ENCODE peak calls at places on chromosome 4, in five cellular contexts. One of them, this sample, is unnamed.

GRCh38 chr4:156734965-156735895 is 236.4 kb downstream of the PDGFC start:
- DNase-seq in CD4-positive, alpha-beta memory T cell: no peak
- DNase-seq in activated CD4-positive, alpha-beta T cell treated with anti-CD3 and anti-CD28 coated beads, Interleukin-2, amount 50 U/mL, for 48 hours: no peak
- DNase-seq in myocyte: no peak
- DNase-seq in fibroblast of mammary gland: peak
- DNase-seq in this sample: no peak

GRCh38 chr4:17494258-17494657 is 17.6 kb downstream of the QDPR start:
- DNase-seq in CD4-positive, alpha-beta memory T cell: no peak
- DNase-seq in myocyte: peak
- DNase-seq in fibroblast of mammary gland: peak
- DNase-seq in activated CD4-positive, alpha-beta T cell treated with anti-CD3 and anti-CD28 coated beads, Interleukin-2, amount 50 U/mL, for 48 hours: no peak
- DNase-seq in this sample: peak

GRCh38 chr4:119671205-119671604 is 42.6 kb upstream of the PDE5A start:
- DNase-seq in myocyte: no peak
- DNase-seq in CD4-positive, alpha-beta memory T cell: no peak
- DNase-seq in activated CD4-positive, alpha-beta T cell treated with anti-CD3 and anti-CD28 coated beads, Interleukin-2, amount 50 U/mL, for 48 hours: no peak
- DNase-seq in fibroblast of mammary gland: no peak
- DNase-seq in this sample: no peak

GRCh38 chr4:100819505-100819904 is 301.7 kb upstream of the EMCN start:
- DNase-seq in fibroblast of mammary gland: no peak
- DNase-seq in CD4-positive, alpha-beta memory T cell: no peak
- DNase-seq in activated CD4-positive, alpha-beta T cell treated with anti-CD3 and anti-CD28 coated beads, Interleukin-2, amount 50 U/mL, for 48 hours: no peak
- DNase-seq in myocyte: no peak
- DNase-seq in this sample: no peak

GRCh38 chr4:7897811-7898210 is 41.9 kb downstream of the AFAP1 start:
- DNase-seq in CD4-positive, alpha-beta memory T cell: no peak
- DNase-seq in activated CD4-positive, alpha-beta T cell treated with anti-CD3 and anti-CD28 coated beads, Interleukin-2, amount 50 U/mL, for 48 hours: no peak
- DNase-seq in myocyte: no peak
- DNase-seq in fibroblast of mammary gland: peak
- DNase-seq in this sample: no peak

GRCh38 chr4:97106161-97106560 is 1037.1 kb downstream of the STPG2 start:
- DNase-seq in CD4-positive, alpha-beta memory T cell: no peak
- DNase-seq in fibroblast of mammary gland: no peak
- DNase-seq in activated CD4-positive, alpha-beta T cell treated with anti-CD3 and anti-CD28 coated beads, Interleukin-2, amount 50 U/mL, for 48 hours: no peak
- DNase-seq in myocyte: no peak
- DNase-seq in this sample: no peak

GRCh38 chr4:116664198-116664597 is 421.2 kb downstream of the TRAM1L1 start:
- DNase-seq in myocyte: no peak
- DNase-seq in activated CD4-positive, alpha-beta T cell treated with anti-CD3 and anti-CD28 coated beads, Interleukin-2, amount 50 U/mL, for 48 hours: no peak
- DNase-seq in fibroblast of mammary gland: no peak
- DNase-seq in CD4-positive, alpha-beta memory T cell: no peak
- DNase-seq in this sample: no peak

GRCh38 chr4:23241408-23241807 is 548.7 kb downstream of the GBA3 start:
- DNase-seq in activated CD4-positive, alpha-beta T cell treated with anti-CD3 and anti-CD28 coated beads, Interleukin-2, amount 50 U/mL, for 48 hours: no peak
- DNase-seq in myocyte: no peak
- DNase-seq in CD4-positive, alpha-beta memory T cell: no peak
- DNase-seq in fibroblast of mammary gland: no peak
- DNase-seq in this sample: no peak

GRCh38 chr4:148022975-148023374 is 291.1 kb downstream of the ARHGAP10 start:
- DNase-seq in fibroblast of mammary gland: no peak
- DNase-seq in activated CD4-positive, alpha-beta T cell treated with anti-CD3 and anti-CD28 coated beads, Interleukin-2, amount 50 U/mL, for 48 hours: no peak
- DNase-seq in myocyte: no peak
- DNase-seq in CD4-positive, alpha-beta memory T cell: no peak
- DNase-seq in this sample: no peak

GRCh38 chr4:69054578-69055200 is 41.6 kb upstream of the UGT2B7 start:
- DNase-seq in activated CD4-positive, alpha-beta T cell treated with anti-CD3 and anti-CD28 coated beads, Interleukin-2, amount 50 U/mL, for 48 hours: no peak
- DNase-seq in myocyte: peak
- DNase-seq in CD4-positive, alpha-beta memory T cell: no peak
- DNase-seq in fibroblast of mammary gland: peak
- DNase-seq in this sample: peak

GRCh38 chr4:54184581-54184980 is 44.5 kb upstream of the PDGFRA start:
- DNase-seq in fibroblast of mammary gland: no peak
- DNase-seq in activated CD4-positive, alpha-beta T cell treated with anti-CD3 and anti-CD28 coated beads, Interleukin-2, amount 50 U/mL, for 48 hours: no peak
- DNase-seq in myocyte: no peak
- DNase-seq in CD4-positive, alpha-beta memory T cell: no peak
- DNase-seq in this sample: no peak

GRCh38 chr4:84325625-84326024 is 173.5 kb downstream of the NKX6-1 start:
- DNase-seq in CD4-positive, alpha-beta memory T cell: no peak
- DNase-seq in myocyte: no peak
- DNase-seq in fibroblast of mammary gland: no peak
- DNase-seq in activated CD4-positive, alpha-beta T cell treated with anti-CD3 and anti-CD28 coated beads, Interleukin-2, amount 50 U/mL, for 48 hours: no peak
- DNase-seq in this sample: no peak

GRCh38 chr4:128347175-128347868 is 59.7 kb upstream of the PGRMC2 start:
- DNase-seq in fibroblast of mammary gland: peak
- DNase-seq in CD4-positive, alpha-beta memory T cell: no peak
- DNase-seq in myocyte: no peak
- DNase-seq in activated CD4-positive, alpha-beta T cell treated with anti-CD3 and anti-CD28 coated beads, Interleukin-2, amount 50 U/mL, for 48 hours: no peak
- DNase-seq in this sample: no peak

GRCh38 chr4:2259036-2259540 is 2.8 kb downstream of the MXD4 start:
- DNase-seq in activated CD4-positive, alpha-beta T cell treated with anti-CD3 and anti-CD28 coated beads, Interleukin-2, amount 50 U/mL, for 48 hours: no peak
- DNase-seq in myocyte: no peak
- DNase-seq in fibroblast of mammary gland: no peak
- DNase-seq in CD4-positive, alpha-beta memory T cell: no peak
- DNase-seq in this sample: no peak

GRCh38 chr4:1922826-1923225 is 51.6 kb downstream of the NSD2 start:
- DNase-seq in CD4-positive, alpha-beta memory T cell: no peak
- DNase-seq in myocyte: no peak
- DNase-seq in fibroblast of mammary gland: no peak
- DNase-seq in activated CD4-positive, alpha-beta T cell treated with anti-CD3 and anti-CD28 coated beads, Interleukin-2, amount 50 U/mL, for 48 hours: no peak
- DNase-seq in this sample: no peak

GRCh38 chr4:101103381-101104142 is 243.8 kb downstream of the PPP3CA start:
- DNase-seq in fibroblast of mammary gland: no peak
- DNase-seq in CD4-positive, alpha-beta memory T cell: no peak
- DNase-seq in myocyte: no peak
- DNase-seq in activated CD4-positive, alpha-beta T cell treated with anti-CD3 and anti-CD28 coated beads, Interleukin-2, amount 50 U/mL, for 48 hours: no peak
- DNase-seq in this sample: peak

GRCh38 chr4:14879643-14880042 is 122.6 kb upstream of the CPEB2 start:
- DNase-seq in myocyte: peak
- DNase-seq in fibroblast of mammary gland: no peak
- DNase-seq in CD4-positive, alpha-beta memory T cell: no peak
- DNase-seq in activated CD4-positive, alpha-beta T cell treated with anti-CD3 and anti-CD28 coated beads, Interleukin-2, amount 50 U/mL, for 48 hours: no peak
- DNase-seq in this sample: no peak

GRCh38 chr4:87114245-87115062 is 106.0 kb downstream of the KLHL8 start:
- DNase-seq in activated CD4-positive, alpha-beta T cell treated with anti-CD3 and anti-CD28 coated beads, Interleukin-2, amount 50 U/mL, for 48 hours: no peak
- DNase-seq in fibroblast of mammary gland: no peak
- DNase-seq in myocyte: peak
- DNase-seq in CD4-positive, alpha-beta memory T cell: no peak
- DNase-seq in this sample: no peak

GRCh38 chr4:64248151-64248550 is 161.1 kb downstream of the TECRL start:
- DNase-seq in fibroblast of mammary gland: no peak
- DNase-seq in activated CD4-positive, alpha-beta T cell treated with anti-CD3 and anti-CD28 coated beads, Interleukin-2, amount 50 U/mL, for 48 hours: no peak
- DNase-seq in myocyte: no peak
- DNase-seq in CD4-positive, alpha-beta memory T cell: no peak
- DNase-seq in this sample: no peak

GRCh38 chr4:135244605-135245146 is 1043.1 kb upstream of the PABPC4L start:
- DNase-seq in CD4-positive, alpha-beta memory T cell: no peak
- DNase-seq in myocyte: no peak
- DNase-seq in fibroblast of mammary gland: no peak
- DNase-seq in activated CD4-positive, alpha-beta T cell treated with anti-CD3 and anti-CD28 coated beads, Interleukin-2, amount 50 U/mL, for 48 hours: no peak
- DNase-seq in this sample: no peak

GRCh38 chr4:31995943-31996901 is 1276.1 kb downstream of the PCDH7 start:
- DNase-seq in activated CD4-positive, alpha-beta T cell treated with anti-CD3 and anti-CD28 coated beads, Interleukin-2, amount 50 U/mL, for 48 hours: no peak
- DNase-seq in fibroblast of mammary gland: no peak
- DNase-seq in myocyte: no peak
- DNase-seq in CD4-positive, alpha-beta memory T cell: no peak
- DNase-seq in this sample: peak

GRCh38 chr4:39502034-39502658 is 25.1 kb downstream of the UGDH start:
- DNase-seq in activated CD4-positive, alpha-beta T cell treated with anti-CD3 and anti-CD28 coated beads, Interleukin-2, amount 50 U/mL, for 48 hours: no peak
- DNase-seq in myocyte: peak
- DNase-seq in CD4-positive, alpha-beta memory T cell: no peak
- DNase-seq in fibroblast of mammary gland: peak
- DNase-seq in this sample: no peak

GRCh38 chr4:189124149-189124758 is 816.4 kb upstream of the FRG1 start:
- DNase-seq in CD4-positive, alpha-beta memory T cell: no peak
- DNase-seq in activated CD4-positive, alpha-beta T cell treated with anti-CD3 and anti-CD28 coated beads, Interleukin-2, amount 50 U/mL, for 48 hours: no peak
- DNase-seq in myocyte: peak
- DNase-seq in fibroblast of mammary gland: peak
- DNase-seq in this sample: peak

GRCh38 chr4:168666531-168666930 is 169.7 kb downstream of the PALLD start:
- DNase-seq in fibroblast of mammary gland: peak
- DNase-seq in activated CD4-positive, alpha-beta T cell treated with anti-CD3 and anti-CD28 coated beads, Interleukin-2, amount 50 U/mL, for 48 hours: no peak
- DNase-seq in CD4-positive, alpha-beta memory T cell: no peak
- DNase-seq in myocyte: no peak
- DNase-seq in this sample: no peak

GRCh38 chr4:6225469-6225868 is 25.1 kb upstream of the JAKMIP1 start:
- DNase-seq in CD4-positive, alpha-beta memory T cell: peak
- DNase-seq in activated CD4-positive, alpha-beta T cell treated with anti-CD3 and anti-CD28 coated beads, Interleukin-2, amount 50 U/mL, for 48 hours: peak
- DNase-seq in fibroblast of mammary gland: peak
- DNase-seq in myocyte: peak
- DNase-seq in this sample: peak

GRCh38 chr4:135240796-135241195 is 1039.2 kb upstream of the PABPC4L start:
- DNase-seq in activated CD4-positive, alpha-beta T cell treated with anti-CD3 and anti-CD28 coated beads, Interleukin-2, amount 50 U/mL, for 48 hours: no peak
- DNase-seq in CD4-positive, alpha-beta memory T cell: no peak
- DNase-seq in fibroblast of mammary gland: peak
- DNase-seq in myocyte: peak
- DNase-seq in this sample: no peak

GRCh38 chr4:169243808-169244207 is 26.9 kb downstream of the SH3RF1 start:
- DNase-seq in activated CD4-positive, alpha-beta T cell treated with anti-CD3 and anti-CD28 coated beads, Interleukin-2, amount 50 U/mL, for 48 hours: no peak
- DNase-seq in CD4-positive, alpha-beta memory T cell: no peak
- DNase-seq in fibroblast of mammary gland: peak
- DNase-seq in myocyte: peak
- DNase-seq in this sample: no peak

GRCh38 chr4:140103676-140104075 is 50.3 kb downstream of the MAML3 start:
- DNase-seq in CD4-positive, alpha-beta memory T cell: peak
- DNase-seq in activated CD4-positive, alpha-beta T cell treated with anti-CD3 and anti-CD28 coated beads, Interleukin-2, amount 50 U/mL, for 48 hours: peak
- DNase-seq in fibroblast of mammary gland: peak
- DNase-seq in myocyte: no peak
- DNase-seq in this sample: peak

GRCh38 chr4:76377922-76378321 is 43.0 kb downstream of the CCDC158 start:
- DNase-seq in fibroblast of mammary gland: peak
- DNase-seq in CD4-positive, alpha-beta memory T cell: peak
- DNase-seq in activated CD4-positive, alpha-beta T cell treated with anti-CD3 and anti-CD28 coated beads, Interleukin-2, amount 50 U/mL, for 48 hours: peak
- DNase-seq in myocyte: peak
- DNase-seq in this sample: peak

GRCh38 chr4:7964890-7965662 is 25.4 kb upstream of the AFAP1 start:
- DNase-seq in CD4-positive, alpha-beta memory T cell: peak
- DNase-seq in activated CD4-positive, alpha-beta T cell treated with anti-CD3 and anti-CD28 coated beads, Interleukin-2, amount 50 U/mL, for 48 hours: peak
- DNase-seq in myocyte: no peak
- DNase-seq in fibroblast of mammary gland: peak
- DNase-seq in this sample: peak

GRCh38 chr4:37562592-37562991 is 123.6 kb downstream of the RELL1 start:
- DNase-seq in myocyte: no peak
- DNase-seq in fibroblast of mammary gland: peak
- DNase-seq in CD4-positive, alpha-beta memory T cell: no peak
- DNase-seq in activated CD4-positive, alpha-beta T cell treated with anti-CD3 and anti-CD28 coated beads, Interleukin-2, amount 50 U/mL, for 48 hours: no peak
- DNase-seq in this sample: no peak

GRCh38 chr4:53693408-53693807 is 102.1 kb upstream of the LNX1 start:
- DNase-seq in myocyte: no peak
- DNase-seq in CD4-positive, alpha-beta memory T cell: no peak
- DNase-seq in fibroblast of mammary gland: no peak
- DNase-seq in activated CD4-positive, alpha-beta T cell treated with anti-CD3 and anti-CD28 coated beads, Interleukin-2, amount 50 U/mL, for 48 hours: no peak
- DNase-seq in this sample: no peak

GRCh38 chr4:83107636-83108035 is 6.9 kb downstream of the PLAC8 start:
- DNase-seq in activated CD4-positive, alpha-beta T cell treated with anti-CD3 and anti-CD28 coated beads, Interleukin-2, amount 50 U/mL, for 48 hours: peak
- DNase-seq in fibroblast of mammary gland: no peak
- DNase-seq in CD4-positive, alpha-beta memory T cell: no peak
- DNase-seq in myocyte: no peak
- DNase-seq in this sample: no peak

GRCh38 chr4:98565646-98566403 is 92.6 kb downstream of the TSPAN5 start:
- DNase-seq in activated CD4-positive, alpha-beta T cell treated with anti-CD3 and anti-CD28 coated beads, Interleukin-2, amount 50 U/mL, for 48 hours: no peak
- DNase-seq in fibroblast of mammary gland: no peak
- DNase-seq in myocyte: peak
- DNase-seq in CD4-positive, alpha-beta memory T cell: no peak
- DNase-seq in this sample: no peak

GRCh38 chr4:168488800-168489404 is 8.0 kb upstream of the PALLD start:
- DNase-seq in activated CD4-positive, alpha-beta T cell treated with anti-CD3 and anti-CD28 coated beads, Interleukin-2, amount 50 U/mL, for 48 hours: no peak
- DNase-seq in myocyte: peak
- DNase-seq in fibroblast of mammary gland: no peak
- DNase-seq in CD4-positive, alpha-beta memory T cell: no peak
- DNase-seq in this sample: no peak

GRCh38 chr4:15410750-15411149 is 17.1 kb upstream of the C1QTNF7 start:
- DNase-seq in activated CD4-positive, alpha-beta T cell treated with anti-CD3 and anti-CD28 coated beads, Interleukin-2, amount 50 U/mL, for 48 hours: no peak
- DNase-seq in CD4-positive, alpha-beta memory T cell: peak
- DNase-seq in fibroblast of mammary gland: no peak
- DNase-seq in myocyte: no peak
- DNase-seq in this sample: peak

GRCh38 chr4:118113220-118113619 is 78.9 kb downstream of the NDST3 start:
- DNase-seq in myocyte: no peak
- DNase-seq in fibroblast of mammary gland: no peak
- DNase-seq in activated CD4-positive, alpha-beta T cell treated with anti-CD3 and anti-CD28 coated beads, Interleukin-2, amount 50 U/mL, for 48 hours: no peak
- DNase-seq in CD4-positive, alpha-beta memory T cell: no peak
- DNase-seq in this sample: no peak

GRCh38 chr4:11625206-11625605 is 196.5 kb upstream of the HS3ST1 start:
- DNase-seq in CD4-positive, alpha-beta memory T cell: no peak
- DNase-seq in myocyte: no peak
- DNase-seq in activated CD4-positive, alpha-beta T cell treated with anti-CD3 and anti-CD28 coated beads, Interleukin-2, amount 50 U/mL, for 48 hours: no peak
- DNase-seq in fibroblast of mammary gland: no peak
- DNase-seq in this sample: no peak

GRCh38 chr4:133799916-133800315 is 401.7 kb downstream of the PABPC4L start:
- DNase-seq in CD4-positive, alpha-beta memory T cell: no peak
- DNase-seq in activated CD4-positive, alpha-beta T cell treated with anti-CD3 and anti-CD28 coated beads, Interleukin-2, amount 50 U/mL, for 48 hours: no peak
- DNase-seq in fibroblast of mammary gland: peak
- DNase-seq in myocyte: no peak
- DNase-seq in this sample: no peak

This sample was measured in NB4.